ENCODE peak calls at places on chromosomes 6 and 20, in nine cellular contexts. W is putamen; J is epithelial cell of esophagus; P is NCI-H1694 treated with DMSO at 0.1 percent for 48 hours; H is stimulated activated CD4-positive, alpha-beta T cell treated with anti-CD3 and anti-CD28 coated beads, Interleukin-4, amount 100 ng/mL, for 24 hours; N is hypothalamus; F is psoas muscle; L is retina; C is endothelial cell of umbilical vein. Q is an unnamed sample.

GRCh38 chr20:25073544-25073943 is 8.4 kb downstream of the VSX1 start:
- DNase-seq in C (no peak), L (no peak), P (no peak), J (no peak), W (no peak), H (no peak), F (peak), N (no peak), Q (no peak)

GRCh38 chr6:34315256-34315655 is 66.5 kb upstream of the SMIM29 start:
- DNase-seq in W (no peak), H (no peak), C (no peak), J (no peak), N (no peak), L (no peak), F (no peak), P (no peak), Q (no peak)

GRCh38 chr20:50323209-50323608 is 132.6 kb downstream of the CEBPB start:
- DNase-seq in W (no peak), J (no peak), C (no peak), H (no peak), F (no peak), P (no peak), L (no peak), N (no peak), Q (peak)

GRCh38 chr6:138593100-138593877 is 94.0 kb upstream of the NHSL1 start:
- DNase-seq in C (peak), N (no peak), L (peak), J (peak), P (no peak), W (peak), F (no peak), H (peak), Q (peak)

GRCh38 chr6:41416165-41416837 is 80.9 kb downstream of the NCR2 start:
- DNase-seq in J (no peak), P (peak), C (no peak), N (peak), F (no peak), H (no peak), L (peak), W (no peak), Q (no peak)

GRCh38 chr20:61120595-61121515 is 131.2 kb upstream of the CDH4 start:
- DNase-seq in L (peak), F (no peak), W (peak), J (peak), H (peak), P (no peak), C (no peak), N (peak), Q (peak)

GRCh38 chr6:70834520-70834919 is 122.3 kb downstream of the B3GAT2 start:
- DNase-seq in H (no peak), L (no peak), C (no peak), P (no peak), W (no peak), N (no peak), J (peak), F (no peak), Q (no peak)

GRCh38 chr6:3277851-3278416 is 19.2 kb downstream of the PSMG4 start:
- DNase-seq in L (no peak), F (no peak), J (no peak), N (no peak), C (no peak), W (no peak), H (no peak), P (no peak), Q (no peak)

GRCh38 chr6:35140991-35141720 is at the start of gene TCP11:
- DNase-seq in J (no peak), P (no peak), F (peak), N (no peak), H (peak), C (no peak), W (no peak), L (peak), Q (no peak)

GRCh38 chr6:36633915-36634314 is 39.8 kb downstream of the SRSF3 start:
- DNase-seq in N (no peak), L (peak), C (peak), H (no peak), W (no peak), F (no peak), P (no peak), J (no peak), Q (peak)

Q was measured in kidney tubule cell.